ENCODE peak calls at places on chromosome 19, in eight cellular contexts. E is OCI-LY7; B is H54; C is dermis microvascular lymphatic vessel endothelial cell; W is activated CD4-positive, CD25-positive, alpha-beta regulatory T cell; O is sciatic nerve; I is A172; D is NCI-H187. V is an unnamed sample.

GRCh38 chr19:57675881-57676280 is 5.9 kb upstream of the ZNF551 start:
- DNase-seq in E (no peak), B (no peak), C (no peak), W (no peak), O (no peak), I (no peak), D (no peak), V (no peak)

GRCh38 chr19:51489113-51489512 is 10.8 kb downstream of the CEACAM18 start:
- DNase-seq in E (no peak), B (no peak), C (no peak), W (no peak), O (no peak), I (no peak), D (no peak), V (no peak)

GRCh38 chr19:43465468-43466120 is at the start of gene LYPD3:
- DNase-seq in E (no peak), B (no peak), C (no peak), W (no peak), O (no peak), I (no peak), D (no peak), V (no peak)

GRCh38 chr19:7691497-7691896 is 10.4 kb downstream of the FCER2 start:
- DNase-seq in E (no peak), B (no peak), C (no peak), W (no peak), O (no peak), I (no peak), D (no peak), V (no peak)

GRCh38 chr19:18788782-18789421 is 2.2 kb downstream of the COMP start:
- DNase-seq in E (no peak), B (no peak), C (no peak), W (no peak), O (no peak), I (no peak), D (no peak), V (no peak)

GRCh38 chr19:3978145-3978544 is 7.1 kb downstream of the EEF2 start:
- DNase-seq in E (no peak), B (no peak), C (no peak), W (no peak), O (no peak), I (no peak), D (no peak), V (no peak)

GRCh38 chr19:41619018-41619571 is 7.8 kb downstream of the CEACAM4 start:
- DNase-seq in E (no peak), B (no peak), C (no peak), W (no peak), O (no peak), I (no peak), D (no peak), V (no peak)

GRCh38 chr19:35760711-35761349 is 2.9 kb downstream of the PROSER3 start:
- DNase-seq in E (no peak), B (no peak), C (no peak), W (no peak), O (no peak), I (peak), D (no peak), V (no peak)

GRCh38 chr19:16191216-16191908 is 6.2 kb downstream of the FAM32A start:
- DNase-seq in E (no peak), B (no peak), C (no peak), W (no peak), O (no peak), I (no peak), D (no peak), V (no peak)

GRCh38 chr19:52734340-52734892 is 428 bp downstream of the ZNF611 start:
- DNase-seq in E (no peak), B (peak), C (no peak), W (no peak), O (peak), I (no peak), D (peak), V (peak)

GRCh38 chr19:56136362-56136761 is 4.7 kb upstream of the ZNF444 start:
- DNase-seq in E (no peak), B (no peak), C (no peak), W (no peak), O (no peak), I (no peak), D (no peak), V (no peak)

GRCh38 chr19:55069137-55069858 is 6.3 kb upstream of the RDH13 start:
- DNase-seq in E (no peak), B (peak), C (no peak), W (no peak), O (no peak), I (peak), D (no peak), V (no peak)

V was measured in GM12892.